ENCODE peak calls at places on chromosome 21, in eight cellular contexts. B is sigmoid colon, H is lower lobe of right lung, L is uterus, G is suprapubic skin, M is tibial artery, U is thoracic aorta, X is GM23248. C is an unnamed sample. For H3K9me3, the result is how much of the 10 kb centered on the place peaks cover.

GRCh38 chr21:41207401-41208388 is 39.7 kb downstream of the BACE2 start:
- DNase-seq in G (no peak), M (peak), U (peak), B (peak), H (no peak), X (peak), L (peak), C (no peak)

GRCh38 chr21:39119696-39120290 is 63.5 kb downstream of the PSMG1 start:
- DNase-seq in U (no peak), B (no peak), H (no peak), L (no peak), M (no peak), X (no peak), G (no peak), C (no peak)

GRCh38 chr21:31974454-31974985 is 101.7 kb downstream of the HUNK start:
- DNase-seq in L (no peak), X (no peak), H (no peak), G (no peak), M (no peak), B (no peak), U (no peak), C (no peak)

GRCh38 chr21:38319781-38320180 is 63.0 kb downstream of the KCNJ15 start:
- DNase-seq in M (no peak), G (no peak), X (peak), H (no peak), B (no peak), L (no peak), U (no peak), C (no peak)

GRCh38 chr21:26909972-26910371 is 56.9 kb downstream of the ADAMTS5 start:
- DNase-seq in H (no peak), X (peak), U (no peak), B (no peak), G (no peak), L (no peak), M (no peak), C (no peak)

GRCh38 chr21:42552407-42553336 is 39.0 kb downstream of the SLC37A1 start:
- DNase-seq in B (no peak), H (peak), M (peak), L (no peak), X (no peak), U (no peak), G (peak), C (peak)

GRCh38 chr21:36425286-36425685 is 40.1 kb downstream of the CHAF1B start:
- DNase-seq in H (no peak), M (no peak), G (no peak), B (no peak), L (no peak), U (no peak), X (peak), C (no peak)

GRCh38 chr21:32955307-32955937 is 70.3 kb upstream of the OLIG2 start:
- DNase-seq in L (no peak), M (no peak), X (no peak), G (no peak), U (no peak), B (no peak), H (no peak), C (no peak)

GRCh38 chr21:33020558-33021100 is 5.1 kb upstream of the OLIG2 start:
- DNase-seq in L (no peak), H (no peak), M (no peak), X (no peak), B (no peak), G (no peak), U (no peak), C (no peak)

GRCh38 chr21:15520811-15521643 is 208.8 kb upstream of the USP25 start:
- DNase-seq in G (no peak), L (no peak), U (no peak), H (no peak), X (peak), B (no peak), M (no peak), C (no peak)

GRCh38 chr21:36113647-36114428 is 21.0 kb upstream of the CBR3 start:
- DNase-seq in L (no peak), U (no peak), M (no peak), B (no peak), G (no peak), X (no peak), H (peak), C (peak)

GRCh38 chr21:33854604-33855003 is 61.0 kb downstream of the ATP5PO start:
- DNase-seq in X (peak), B (no peak), H (no peak), G (no peak), U (no peak), L (no peak), M (no peak), C (no peak)

GRCh38 chr21:19566975-19567374 is 1163.4 kb upstream of the TMPRSS15 start:
- DNase-seq in B (no peak), L (no peak), G (no peak), H (no peak), X (no peak), M (no peak), U (no peak), C (no peak)

GRCh38 chr21:33339135-33339534 is 14.4 kb downstream of the IFNAR1 start:
- DNase-seq in L (no peak), H (no peak), G (no peak), M (no peak), X (no peak), U (no peak), B (no peak), C (no peak)

GRCh38 chr21:33682992-33683627 is 40.8 kb downstream of the ITSN1 start:
- DNase-seq in G (no peak), L (no peak), B (no peak), M (no peak), U (no peak), X (peak), H (no peak), C (no peak)

GRCh38 chr21:14691924-14692323 is 145.8 kb upstream of the SAMSN1 start:
- DNase-seq in X (no peak), U (no peak), H (no peak), L (no peak), G (no peak), B (no peak), M (no peak), C (no peak)

GRCh38 chr21:18155508-18156193 is 89.0 kb upstream of the CHODL start:
- DNase-seq in X (no peak), M (no peak), G (no peak), H (no peak), B (no peak), U (no peak), L (no peak), C (no peak)

GRCh38 chr21:16370176-16370575 is 640.4 kb downstream of the USP25 start:
- DNase-seq in L (no peak), B (no peak), G (no peak), H (no peak), U (no peak), M (no peak), X (no peak), C (no peak)

GRCh38 chr21:37829447-37829846 is 86.8 kb downstream of the KCNJ6 start:
- DNase-seq in B (no peak), H (no peak), M (no peak), U (no peak), L (no peak), X (peak), G (no peak), C (peak)

GRCh38 chr21:44434568-44434925 is 20.8 kb upstream of the LRRC3 start:
- DNase-seq in B (peak), G (peak), H (no peak), U (no peak), L (no peak), M (peak), X (no peak), C (no peak)
- H3K9me3 ChIP-seq in B (under half), G (under half), H (under half), U (under half), L (under half), M (under half), X (under half), C (under half)

GRCh38 chr21:45309541-45310381 is 22.1 kb upstream of the POFUT2 start:
- DNase-seq in X (no peak), G (no peak), U (no peak), H (peak), B (peak), L (peak), M (peak), C (peak)

GRCh38 chr21:45312296-45312695 is 24.6 kb upstream of the POFUT2 start:
- DNase-seq in X (no peak), H (no peak), U (no peak), B (no peak), G (no peak), L (no peak), M (no peak), C (no peak)

GRCh38 chr21:45313682-45314081 is 26.0 kb upstream of the POFUT2 start:
- DNase-seq in M (no peak), B (no peak), X (no peak), L (no peak), H (no peak), U (no peak), G (no peak), C (no peak)

GRCh38 chr21:45310446-45310845 is 22.8 kb upstream of the POFUT2 start:
- DNase-seq in L (no peak), G (no peak), U (no peak), X (no peak), H (peak), M (peak), B (peak), C (peak)

DNA sequence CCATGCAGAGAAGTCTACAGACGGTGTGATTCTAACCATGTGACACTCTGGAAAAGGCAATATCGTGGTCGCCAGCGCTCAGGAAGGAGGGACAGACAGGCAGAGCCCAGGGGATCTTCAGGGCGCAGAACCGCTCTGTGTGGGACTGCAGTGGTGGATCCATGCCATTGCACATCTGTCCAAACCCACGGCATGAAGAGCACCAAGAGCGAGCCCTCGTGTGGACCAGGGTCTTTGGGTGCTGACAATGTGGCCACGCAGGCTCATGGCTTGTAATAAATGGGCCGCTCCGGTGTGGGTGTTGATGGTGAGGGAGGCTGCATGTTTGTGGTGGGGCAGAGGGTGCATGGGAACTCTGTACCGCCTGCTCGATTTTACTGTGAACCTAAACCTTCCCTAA is 25.3 kb upstream of the POFUT2 start:
- DNase-seq in B (peak), H (peak), G (no peak), X (no peak), L (no peak), M (peak), U (no peak), C (peak)
- H3K4me3 ChIP-seq in B (no peak), H (no peak), G (no peak), X (no peak), L (no peak), M (no peak), U (no peak), C (no peak)

GRCh38 chr21:30126575-30126974 is 40.0 kb downstream of the CLDN17 start:
- DNase-seq in U (no peak), B (no peak), G (no peak), L (no peak), X (no peak), H (no peak), M (no peak), C (no peak)

DNA sequence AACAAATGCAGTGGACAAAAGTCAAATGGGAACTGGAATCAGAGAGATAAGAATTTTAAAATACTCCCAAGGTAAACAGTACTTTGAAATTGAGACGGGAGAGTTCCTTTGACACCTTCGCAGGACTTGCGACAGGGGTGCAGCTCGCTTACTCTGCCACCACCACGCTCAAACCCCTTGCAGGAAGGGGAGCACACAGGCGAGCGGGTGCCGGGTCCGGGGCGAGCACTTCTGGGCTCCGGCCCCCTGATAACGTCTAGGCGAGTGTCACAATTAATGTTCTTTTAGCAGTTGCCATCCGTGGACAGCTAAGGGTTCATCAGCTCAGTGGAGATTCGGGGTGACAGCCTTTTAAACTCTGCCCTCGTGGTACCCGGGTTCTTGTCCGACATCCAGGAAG is 37.4 kb downstream of the CLDN17 start:
- DNase-seq in H (no peak), M (no peak), X (no peak), G (no peak), U (no peak), L (no peak), B (no peak), C (no peak)
- H3K9me3 ChIP-seq in H (under half), M (under half), X (under half), G (under half), U (under half), L (under half), B (under half), C (under half)

DNA sequence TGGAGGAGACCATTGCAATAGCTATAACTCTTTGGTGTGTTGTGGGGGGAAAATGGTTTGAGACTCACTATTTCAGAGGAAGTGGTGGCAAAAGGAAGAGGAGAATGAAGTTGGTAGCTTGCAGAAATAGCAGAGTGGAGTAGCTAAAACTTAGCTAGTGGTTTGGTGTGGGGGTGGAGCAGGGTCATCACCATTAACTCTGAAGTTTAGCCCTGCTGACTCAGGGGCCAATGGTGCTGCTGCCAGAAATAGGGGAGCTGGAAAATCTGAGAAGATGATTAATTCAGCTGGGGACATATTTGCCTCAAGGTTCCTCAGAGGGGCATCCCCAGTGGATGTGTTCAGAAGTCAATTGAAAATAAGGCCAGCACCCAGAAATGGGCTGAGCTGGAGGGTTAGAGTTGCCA is 65.4 kb downstream of the RUNX1 start:
- DNase-seq in G (no peak), L (no peak), X (peak), H (no peak), U (no peak), B (no peak), M (no peak), C (no peak)
- H3K4me3 ChIP-seq in G (no peak), L (no peak), X (peak), H (no peak), U (no peak), B (no peak), M (no peak), C (no peak)

DNA sequence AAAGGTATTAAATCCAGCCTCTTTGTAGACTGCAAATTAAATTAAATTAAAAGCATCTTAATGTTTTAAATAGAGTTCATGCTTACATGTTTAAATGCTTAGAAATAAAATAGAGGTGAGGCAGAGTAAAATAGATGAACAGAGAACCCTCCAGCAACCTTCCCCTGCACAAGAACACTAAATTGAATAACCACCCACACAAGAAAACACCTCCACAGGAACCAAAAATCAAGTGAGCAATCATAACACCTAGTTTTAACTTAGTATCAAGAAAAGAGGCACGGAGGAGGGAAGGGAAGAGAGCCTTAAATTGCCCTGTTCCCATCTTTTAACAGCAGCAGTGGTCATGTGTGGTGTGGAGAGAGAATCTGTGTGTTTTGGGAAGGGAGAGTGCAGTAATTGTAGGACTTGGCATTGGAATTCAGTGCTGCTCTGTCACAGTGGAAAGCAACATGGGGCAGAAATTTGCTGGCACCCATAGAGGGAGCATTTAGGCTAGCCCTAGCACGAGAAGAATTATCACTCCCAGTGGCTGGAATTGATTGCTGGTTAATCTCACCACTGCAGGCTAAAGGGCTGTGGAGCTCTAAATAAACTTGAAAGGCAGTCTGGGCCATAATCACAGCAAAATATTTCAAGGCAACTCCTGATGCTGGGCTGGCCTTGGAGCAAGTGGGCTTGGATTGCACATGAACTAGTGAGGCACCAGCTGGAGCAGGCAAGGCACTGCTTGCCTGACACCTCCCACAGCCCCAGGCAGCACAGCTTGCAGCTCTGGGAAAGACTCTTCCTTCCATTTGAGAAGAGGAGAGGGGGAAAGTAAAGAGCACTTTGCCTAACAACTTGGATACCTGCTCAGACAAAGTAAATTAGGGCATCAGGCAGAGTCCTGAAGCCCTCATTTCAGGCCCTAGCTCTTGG is 1478.8 kb downstream of the NCAM2 start:
- DNase-seq in U (no peak), G (no peak), L (no peak), M (no peak), B (no peak), X (no peak), H (no peak), C (no peak)
- H3K9me3 ChIP-seq in U (under half), G (under half), L (under half), M (under half), B (under half), X (under half), H (under half), C (under half)